ENCODE peak calls at places on chromosomes 5 and 9, in eight cellular contexts. C is DMS53; B is omental fat pad; P is WTC11; T is CD8-positive, alpha-beta T cell; U is stimulated activated CD4-positive, alpha-beta T cell treated with anti-CD3 and anti-CD28 coated beads, Interleukin-1b, Interleukin-23, amount 100 ng/mL, for 24 hours; V is astrocyte; J is EH. W is an unnamed sample.

GRCh38 chr9:98874721-98875255 is 67.3 kb downstream of the GALNT12 start:
- DNase-seq in V (no peak), B (no peak), U (no peak), T (no peak), C (no peak), P (no peak), J (no peak), W (no peak)

GRCh38 chr9:109118802-109119438 is 827 bp downstream of the TMEM245 start:
- DNase-seq in J (peak), P (peak), B (no peak), U (no peak), C (no peak), V (peak), T (peak), W (peak)

GRCh38 chr5:82403026-82403425 is 124.9 kb upstream of the RPS23 start:
- DNase-seq in B (no peak), J (peak), V (no peak), P (no peak), U (no peak), T (no peak), C (no peak), W (no peak)

GRCh38 chr9:33017283-33018041 is 7.6 kb upstream of the DNAJA1 start:
- DNase-seq in U (no peak), C (no peak), P (no peak), V (no peak), B (no peak), T (no peak), J (no peak), W (no peak)

GRCh38 chr5:93126634-93127033 is 454.4 kb downstream of the NR2F1-AS1 start:
- DNase-seq in U (no peak), V (peak), C (no peak), J (peak), T (no peak), P (no peak), B (no peak), W (no peak)

GRCh38 chr9:135605238-135605781 is 34.0 kb downstream of the GLT6D1 start:
- DNase-seq in B (no peak), V (no peak), J (no peak), P (no peak), U (no peak), T (no peak), C (no peak), W (no peak)

GRCh38 chr9:71916834-71917534 is 5.5 kb downstream of the C9orf85 start:
- DNase-seq in V (no peak), C (no peak), T (no peak), J (no peak), P (no peak), B (no peak), U (no peak), W (no peak)

GRCh38 chr9:91733006-91733624 is 216.9 kb downstream of the ROR2 start:
- DNase-seq in B (no peak), U (no peak), T (no peak), P (no peak), V (no peak), C (no peak), J (no peak), W (no peak)

GRCh38 chr5:171997011-171997410 is 9.4 kb downstream of the FBXW11 start:
- DNase-seq in T (no peak), J (no peak), P (no peak), C (no peak), B (no peak), V (no peak), U (no peak), W (no peak)

GRCh38 chr9:83972286-83972685 is 7.7 kb downstream of the HNRNPK start:
- DNase-seq in V (no peak), T (no peak), J (no peak), P (no peak), B (no peak), C (no peak), U (no peak), W (no peak)

GRCh38 chr5:179314606-179315355 is 30.5 kb downstream of the ADAMTS2 start:
- DNase-seq in B (no peak), P (peak), U (no peak), V (no peak), T (no peak), C (no peak), J (peak), W (no peak)

GRCh38 chr5:1176473-1177391 is 24.7 kb upstream of the SLC6A19 start:
- DNase-seq in C (no peak), U (no peak), P (peak), T (no peak), B (no peak), J (no peak), V (no peak), W (no peak)

GRCh38 chr5:2735996-2736395 is 15.5 kb downstream of the IRX2 start:
- DNase-seq in B (no peak), T (no peak), U (no peak), J (no peak), P (no peak), C (no peak), V (no peak), W (no peak)

GRCh38 chr5:35963381-35963843 is 25.0 kb upstream of the CAPSL start:
- DNase-seq in T (no peak), U (no peak), V (no peak), B (no peak), J (peak), P (peak), C (peak), W (no peak)

GRCh38 chr9:124122321-124122720 is 110.8 kb downstream of the LHX2 start:
- DNase-seq in C (peak), V (no peak), T (no peak), U (no peak), B (no peak), J (peak), P (no peak), W (no peak)

GRCh38 chr5:170302729-170303501 is 5.3 kb upstream of the LCP2 start:
- DNase-seq in T (peak), P (peak), J (no peak), U (no peak), C (no peak), B (no peak), V (no peak), W (no peak)

GRCh38 chr9:12923472-12924009 is 148.7 kb downstream of the LURAP1L start:
- DNase-seq in J (peak), T (no peak), V (peak), P (no peak), C (no peak), U (no peak), B (no peak), W (no peak)

GRCh38 chr5:153490124-153491085 is at the start of gene GRIA1:
- DNase-seq in B (no peak), V (peak), C (no peak), J (peak), T (no peak), P (peak), U (no peak), W (no peak)

GRCh38 chr5:133942589-133943474 is 25.6 kb downstream of the C5orf15 start:
- DNase-seq in V (no peak), J (peak), T (no peak), C (no peak), U (no peak), P (no peak), B (no peak), W (no peak)

GRCh38 chr9:98438701-98439100 is 183.3 kb upstream of the TBC1D2 start:
- DNase-seq in J (peak), B (no peak), U (no peak), C (no peak), V (peak), P (no peak), T (no peak), W (no peak)

GRCh38 chr5:147912015-147912414 is 5.7 kb upstream of the C5orf46 start:
- DNase-seq in J (no peak), C (no peak), B (no peak), U (no peak), P (no peak), V (no peak), T (no peak), W (no peak)

GRCh38 chr9:102642651-102643050 is 352.5 kb upstream of the CYLC2 start:
- DNase-seq in P (no peak), V (no peak), J (no peak), T (no peak), C (no peak), B (no peak), U (no peak), W (no peak)

GRCh38 chr9:98127226-98127625 is 8.2 kb upstream of the TRIM14 start:
- DNase-seq in T (no peak), C (no peak), P (no peak), U (no peak), B (no peak), V (no peak), J (no peak), W (no peak)

GRCh38 chr9:121725008-121725795 is 73.8 kb downstream of the DAB2IP start:
- DNase-seq in P (no peak), V (peak), B (peak), J (peak), T (no peak), C (peak), U (no peak), W (peak)

GRCh38 chr9:92298036-92298435 is 4.5 kb upstream of the IARS1 start:
- DNase-seq in C (no peak), V (no peak), J (no peak), U (no peak), P (no peak), T (no peak), B (no peak), W (no peak)

GRCh38 chr9:130276121-130276520 is 10.6 kb downstream of the HMCN2 start:
- DNase-seq in C (no peak), V (peak), T (no peak), J (peak), B (no peak), U (no peak), P (no peak), W (no peak)

GRCh38 chr9:18437315-18438200 is 36.4 kb upstream of the ADAMTSL1 start:
- DNase-seq in J (peak), C (no peak), B (no peak), P (no peak), U (no peak), T (no peak), V (peak), W (peak)

GRCh38 chr9:6305954-6306563 is 22.1 kb upstream of the TPD52L3 start:
- DNase-seq in T (no peak), B (no peak), P (no peak), J (peak), C (peak), V (peak), U (no peak), W (peak)

GRCh38 chr9:114954986-114955623 is 24.7 kb upstream of the TNFSF8 start:
- DNase-seq in C (no peak), V (no peak), P (no peak), B (no peak), U (no peak), J (no peak), T (no peak), W (no peak)

GRCh38 chr5:68848086-68848485 is 245.7 kb upstream of the SLC30A5 start:
- DNase-seq in B (no peak), C (no peak), V (peak), T (no peak), P (no peak), U (no peak), J (peak), W (no peak)

GRCh38 chr9:70340572-70340971 is 73.9 kb downstream of the KLF9 start:
- DNase-seq in C (peak), T (no peak), U (no peak), P (no peak), V (peak), B (no peak), J (peak), W (peak)

GRCh38 chr9:131733601-131734061 is 6.2 kb downstream of the RAPGEF1 start:
- DNase-seq in B (no peak), V (peak), C (peak), U (no peak), T (no peak), J (peak), P (no peak), W (peak)

W was measured in endothelial cell of umbilical vein.